ENCODE peak calls at places on chromosomes 3 and 15, in eight cellular contexts. A is Caki2, K is Right ventricle myocardium superior, E is A549, I is HEK293T, N is AG09309, H is HTR-8/SVneo, J is HT1080. R is an unnamed sample.

GRCh38 chr3:46849686-46850467 is 13.4 kb downstream of the MYL3 start:
- DNase-seq in A (no peak), K (peak; percentile 39), E (no peak), I (no peak), N (no peak), H (no peak), J (no peak), R (peak; percentile 12)

GRCh38 chr15:72968531-72968922 is 83.7 kb upstream of the NEO1 start:
- DNase-seq in A (peak; percentile 2), K (no peak), E (no peak), I (peak; percentile 32), N (no peak), H (no peak), J (no peak), R (no peak)

GRCh38 chr3:81393251-81393650 is 368.2 kb downstream of the GBE1 start:
- DNase-seq in A (no peak), K (no peak), E (no peak), I (no peak), N (no peak), H (no peak), J (no peak), R (no peak)

GRCh38 chr15:33988384-33988783 is 20.1 kb downstream of the CHRM5 start:
- DNase-seq in A (no peak), K (no peak), E (no peak), I (no peak), N (no peak), H (no peak), J (peak; percentile 50), R (no peak)

GRCh38 chr15:58409861-58410260 is 21.9 kb upstream of the LIPC start:
- DNase-seq in A (peak; percentile 25), K (no peak), E (no peak), I (no peak), N (no peak), H (no peak), J (no peak), R (no peak)

GRCh38 chr3:56987238-56987932 is 73.1 kb upstream of the SPATA12 start:
- DNase-seq in A (no peak), K (no peak), E (no peak), I (peak; percentile 30), N (no peak), H (no peak), J (peak; percentile 45), R (peak; percentile 36)

GRCh38 chr15:90082140-90082713 is 20.0 kb downstream of the IDH2 start:
- DNase-seq in A (no peak), K (no peak), E (no peak), I (no peak), N (no peak), H (no peak), J (no peak), R (no peak)

GRCh38 chr15:88714782-88715372 is 76.1 kb downstream of the ISG20 start:
- DNase-seq in A (no peak), K (no peak), E (no peak), I (no peak), N (no peak), H (no peak), J (no peak), R (no peak)

GRCh38 chr3:189349772-189350171 is 178.0 kb downstream of the TPRG1 start:
- DNase-seq in A (no peak), K (no peak), E (no peak), I (no peak), N (no peak), H (no peak), J (peak; percentile 40), R (no peak)

GRCh38 chr3:143203848-143204247 is 84.3 kb downstream of the CHST2 start:
- DNase-seq in A (no peak), K (no peak), E (no peak), I (no peak), N (no peak), H (peak; percentile 7), J (peak; percentile 75), R (no peak)

GRCh38 chr3:58608648-58609047 is 31.5 kb upstream of the FAM107A start:
- DNase-seq in A (peak; percentile 81), K (peak; percentile 82), E (no peak), I (no peak), N (no peak), H (no peak), J (no peak), R (no peak)

GRCh38 chr3:14343338-14344112 is 58.9 kb upstream of the SLC6A6 start:
- DNase-seq in A (no peak), K (no peak), E (no peak), I (no peak), N (no peak), H (no peak), J (peak; percentile 27), R (no peak)

GRCh38 chr3:10949197-10949596 is 43.4 kb upstream of the SLC6A1 start:
- DNase-seq in A (no peak), K (no peak), E (no peak), I (no peak), N (no peak), H (no peak), J (no peak), R (no peak)

GRCh38 chr15:35308802-35309201 is 223.7 kb upstream of the NANOGP8 start:
- DNase-seq in A (no peak), K (no peak), E (no peak), I (no peak), N (peak; percentile 94), H (peak; percentile 20), J (no peak), R (no peak)

R was measured in glutamatergic neuron.